ENCODE peak calls at places on chromosomes 16 and 17, in ten cellular contexts. D is A549; U is RPMI7951; S is NCI-H69; O is CD8-positive, alpha-beta memory T cell; G is activated CD4-positive, alpha-beta T cell treated with anti-CD3 and anti-CD28 coated beads, Interleukin-2, amount 10 ng/mL, durations not matched to agents 7 days and 5 days; I is hippocampal formation; A is body of pancreas; N is prostate gland; J is NCI-H82. M is an unnamed sample.

GRCh38 chr17:79010304-79010646 is 711 bp upstream of the CANT1 start:
- DNase-seq in J (no peak), I (no peak), G (no peak), U (no peak), A (no peak), D (no peak), S (no peak), O (no peak), N (no peak), M (no peak)

GRCh38 chr16:81652798-81653505 is 126.1 kb upstream of the PLCG2 start:
- DNase-seq in S (peak), N (no peak), O (no peak), G (no peak), U (no peak), D (no peak), I (no peak), A (no peak), J (no peak), M (no peak)

GRCh38 chr17:55295411-55296170 is 30.8 kb downstream of the HLF start:
- DNase-seq in D (peak), O (peak), J (peak), G (peak), I (peak), S (peak), A (peak), N (peak), U (peak), M (peak)

GRCh38 chr16:1816396-1817275 is 10.0 kb downstream of the HAGH start:
- DNase-seq in S (no peak), G (no peak), U (no peak), D (no peak), I (no peak), N (no peak), J (no peak), O (no peak), A (no peak), M (no peak)

GRCh38 chr17:38444151-38444550 is 15.9 kb downstream of the ARHGAP23 start:
- DNase-seq in N (peak), A (peak), J (peak), O (peak), S (peak), I (peak), U (peak), G (peak), D (peak), M (peak)

GRCh38 chr16:4409081-4409932 is 7.1 kb downstream of the CORO7 start:
- DNase-seq in U (no peak), A (no peak), O (no peak), D (peak), I (no peak), J (no peak), G (no peak), S (peak), N (no peak), M (no peak)

GRCh38 chr17:71287246-71287828 is 833.5 kb upstream of the SOX9 start:
- DNase-seq in G (no peak), I (no peak), A (no peak), U (peak), D (no peak), O (no peak), S (no peak), J (no peak), N (no peak), M (no peak)

GRCh38 chr17:74006366-74006765 is 197.1 kb upstream of the RPL38 start:
- DNase-seq in A (no peak), D (no peak), N (no peak), G (no peak), S (no peak), J (no peak), U (no peak), I (no peak), O (no peak), M (no peak)

GRCh38 chr17:57597531-57598453 is 147.3 kb downstream of the CCDC182 start:
- DNase-seq in D (peak), U (peak), I (peak), N (peak), G (peak), O (no peak), S (peak), J (peak), A (peak), M (peak)

GRCh38 chr17:38850374-38850773 is 3.1 kb downstream of the RPL23 start:
- DNase-seq in U (no peak), N (no peak), G (no peak), O (no peak), A (no peak), S (no peak), J (no peak), D (no peak), I (no peak), M (no peak)